ENCODE peak calls at places on chromosomes 11 and 22, in four cellular contexts. A, D, V and J are unnamed samples.

GRCh38 chr11:32829157-32829679 is 509 bp upstream of the PRRG4 start:
- DNase-seq in A (no peak), D (no peak), V (no peak), J (no peak)

GRCh38 chr11:47499160-47499559 is 50.2 kb upstream of the RAPSN start:
- DNase-seq in A (no peak), D (no peak), V (no peak), J (no peak)

GRCh38 chr11:1394936-1395772 is 5.4 kb downstream of the BRSK2 start:
- DNase-seq in A (no peak), D (no peak), V (no peak), J (no peak)

GRCh38 chr11:100686476-100686875 is 612 bp upstream of the ARHGAP42 start:
- DNase-seq in A (no peak), D (no peak), V (no peak), J (no peak)

GRCh38 chr11:113334183-113334582 is 19.8 kb downstream of the TTC12 start:
- DNase-seq in A (no peak), D (no peak), V (no peak), J (no peak)

GRCh38 chr11:64241175-64241429 is 207 bp downstream of the FKBP2 start:
- DNase-seq in A (no peak), D (no peak), V (no peak), J (no peak)

GRCh38 chr22:49997221-49997599 is 15.4 kb downstream of the IL17REL start:
- DNase-seq in A (no peak), D (no peak), V (no peak), J (peak; percentile 7)

GRCh38 chr22:46684706-46685105 is 53.3 kb downstream of the CERK start:
- DNase-seq in A (no peak), D (peak; percentile 93), V (no peak), J (peak; percentile 65)

GRCh38 chr11:62857541-62857982 is 18.2 kb upstream of the WDR74 start:
- DNase-seq in A (no peak), D (no peak), V (no peak), J (no peak)

GRCh38 chr22:31893460-31893859 is 50.9 kb upstream of the YWHAH start:
- DNase-seq in A (no peak), D (no peak), V (no peak), J (no peak)

GRCh38 chr11:110896358-110896757 is 184.1 kb upstream of the ARHGAP20 start:
- DNase-seq in A (no peak), D (no peak), V (no peak), J (no peak)

GRCh38 chr11:114846040-114846791 is 167.9 kb downstream of the NXPE2 start:
- DNase-seq in A (peak; percentile 80), D (no peak), V (no peak), J (peak; percentile 48)

GRCh38 chr11:111739299-111739698 is 26.9 kb downstream of the PPP2R1B start:
- DNase-seq in A (no peak), D (no peak), V (no peak), J (no peak)

GRCh38 chr11:124276081-124276480 is 19.9 kb downstream of the OR8G5 start:
- DNase-seq in A (no peak), D (no peak), V (no peak), J (no peak)

GRCh38 chr11:296206-296975 is 2.9 kb downstream of the IFITM5 start:
- DNase-seq in A (no peak), D (no peak), V (no peak), J (no peak)

GRCh38 chr11:102047305-102047924 is at the start of gene CFAP300:
- DNase-seq in A (peak; percentile 70), D (peak; percentile 11), V (peak; percentile 93), J (peak; percentile 96)

GRCh38 chr11:75233688-75234295 is 6.8 kb upstream of the TPBGL start:
- DNase-seq in A (no peak), D (peak; percentile 35), V (peak; percentile 46), J (no peak)

GRCh38 chr11:23078289-23078971 is 218.2 kb upstream of the CCDC179 start:
- DNase-seq in A (no peak), D (no peak), V (no peak), J (no peak)

GRCh38 chr11:35487532-35488078 is 37.8 kb downstream of the PAMR1 start:
- DNase-seq in A (no peak), D (peak; percentile 2), V (peak; percentile 57), J (peak; percentile 54)

GRCh38 chr11:60762851-60763691 is 6.4 kb downstream of the MS4A15 start:
- DNase-seq in A (no peak), D (peak; percentile 39), V (no peak), J (no peak)

GRCh38 chr11:68903288-68903630 is 373 bp downstream of the MRPL21 start:
- DNase-seq in A (no peak), D (no peak), V (no peak), J (no peak)

GRCh38 chr22:37546436-37547248 is 13.6 kb upstream of the CDC42EP1 start:
- DNase-seq in A (peak; percentile 48), D (no peak), V (peak; percentile 73), J (no peak)

GRCh38 chr11:31817621-31818493 is 6.7 kb upstream of the PAX6 start:
- DNase-seq in A (no peak), D (no peak), V (peak; percentile 57), J (no peak)
- H3K9me3 ChIP-seq in A (no peaks in the 10 kb centered on the region), D (no peaks in the 10 kb centered on the region), V (no peaks in the 10 kb centered on the region), J (no peaks in the 10 kb centered on the region)

GRCh38 chr11:94788396-94788795 is 20.2 kb downstream of the AMOTL1 start:
- DNase-seq in A (no peak), D (no peak), V (no peak), J (no peak)

GRCh38 chr11:94785509-94785908 is 17.4 kb downstream of the AMOTL1 start:
- DNase-seq in A (no peak), D (no peak), V (no peak), J (peak; percentile 63)

GRCh38 chr11:94787798-94788197 is 19.6 kb downstream of the AMOTL1 start:
- DNase-seq in A (no peak), D (no peak), V (peak; percentile 35), J (no peak)

GRCh38 chr11:94784884-94785283 is 16.7 kb downstream of the AMOTL1 start:
- DNase-seq in A (no peak), D (no peak), V (no peak), J (no peak)

DNA sequence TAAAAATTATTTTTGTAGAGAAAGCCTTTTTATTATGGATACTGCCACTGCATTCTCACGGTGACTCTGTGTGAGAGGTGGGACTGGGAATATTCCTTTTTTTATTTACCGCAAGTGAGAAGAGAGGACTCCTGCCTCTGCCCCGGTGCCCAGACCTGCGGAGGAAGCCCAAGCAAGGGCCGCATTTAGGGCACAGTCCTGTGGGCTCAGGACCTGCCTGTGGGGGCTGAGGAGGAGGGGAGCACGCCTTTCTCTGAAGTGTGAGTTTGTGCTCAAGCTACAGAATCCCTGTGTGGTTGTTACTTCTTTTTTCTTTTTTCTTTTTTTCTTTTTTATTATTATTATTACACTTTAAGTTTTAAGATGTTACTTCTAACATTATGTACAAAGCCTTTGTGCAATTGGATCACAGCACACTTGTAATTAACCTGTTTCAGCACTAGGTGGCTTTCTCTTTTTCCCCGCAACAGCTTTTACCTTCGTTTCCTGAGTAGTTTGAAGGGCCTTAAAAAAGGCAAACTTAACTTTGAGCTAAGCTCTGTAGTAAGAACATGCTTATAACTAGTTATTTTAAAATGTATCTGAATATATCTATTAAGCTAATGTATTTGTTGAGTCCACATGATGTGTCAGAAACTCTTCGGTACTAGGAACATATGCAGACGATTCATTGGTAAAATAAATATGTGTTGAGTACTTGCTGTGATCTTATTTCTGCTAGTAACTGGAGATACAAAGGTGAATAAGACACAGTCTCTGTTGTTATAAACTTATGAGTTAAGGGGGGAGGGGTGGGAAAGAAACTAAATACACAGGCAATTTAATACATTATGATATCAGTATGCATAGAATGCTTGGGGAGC is 18.3 kb downstream of the AMOTL1 start:
- DNase-seq in A (no peak), D (peak; percentile 20), V (no peak), J (no peak)
- H3K4me1 ChIP-seq in A (peaks cover 91% of the 10 kb centered on the region), D (no peaks in the 10 kb centered on the region), V (peaks cover 8% of the 10 kb centered on the region), J (no peaks in the 10 kb centered on the region)

DNA sequence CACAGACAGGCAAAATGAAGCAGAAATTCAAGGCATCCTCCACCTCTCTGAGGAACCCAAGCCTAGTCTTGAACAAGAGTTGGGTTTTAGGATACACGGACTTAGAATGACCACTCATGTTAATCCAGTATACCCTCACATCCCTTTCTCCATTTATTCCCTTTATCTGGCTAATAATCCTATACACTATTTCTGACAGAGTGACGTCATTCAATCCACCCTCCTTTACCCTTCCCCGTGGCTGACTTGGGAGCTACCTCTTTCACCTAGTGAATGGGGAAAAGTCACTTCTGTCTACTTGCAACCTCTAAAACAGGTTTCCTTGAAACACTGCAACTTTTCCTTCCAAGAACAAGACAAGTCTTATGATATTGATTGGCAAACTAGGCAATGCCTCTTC is 52.8 kb upstream of the PARVA start:
- DNase-seq in A (no peak), D (no peak), V (no peak), J (no peak)
- H3K9me3 ChIP-seq in A (no peaks in the 10 kb centered on the region), D (no peaks in the 10 kb centered on the region), V (no peaks in the 10 kb centered on the region), J (no peaks in the 10 kb centered on the region)

GRCh38 chr11:108221401-108221800 is 1.0 kb downstream of the NPAT start:
- DNase-seq in A (no peak), D (peak; percentile 16), V (no peak), J (no peak)
- H3K4me1 ChIP-seq in A (peaks cover 27% of the 10 kb centered on the region), D (peaks cover 35% of the 10 kb centered on the region), V (peaks cover 21% of the 10 kb centered on the region), J (no peaks in the 10 kb centered on the region)

DNA sequence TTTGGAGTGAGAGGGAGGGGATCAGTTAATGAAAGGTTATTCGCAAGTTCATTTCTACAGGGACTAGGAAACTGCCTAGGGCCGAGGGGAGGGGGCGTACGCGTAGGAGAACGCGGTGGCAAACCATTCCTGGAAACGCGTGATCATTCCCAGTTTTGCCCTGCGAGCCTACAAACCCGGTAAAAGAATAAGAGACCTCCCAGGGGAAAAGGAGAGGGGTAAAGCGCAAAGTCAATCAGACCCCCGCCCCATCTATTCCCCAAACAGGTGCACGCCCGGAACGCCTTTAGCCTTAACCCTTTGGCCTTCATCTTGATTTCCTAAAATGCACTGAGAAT is 5.3 kb downstream of the BSX start:
- DNase-seq in A (no peak), D (no peak), V (no peak), J (no peak)
- H3K9me3 ChIP-seq in A (no peaks in the 10 kb centered on the region), D (no peaks in the 10 kb centered on the region), V (no peaks in the 10 kb centered on the region), J (no peaks in the 10 kb centered on the region)

GRCh38 chr11:126123686-126124085 is 61.0 kb upstream of the CDON start:
- DNase-seq in A (no peak), D (no peak), V (no peak), J (no peak)

GRCh38 chr11:126124284-126124683 is 61.6 kb upstream of the CDON start:
- DNase-seq in A (no peak), D (no peak), V (no peak), J (no peak)

GRCh38 chr11:126129681-126130671 is 67.3 kb upstream of the CDON start:
- DNase-seq in A (no peak), D (no peak), V (no peak), J (no peak)

GRCh38 chr11:126127284-126127845 is 64.7 kb upstream of the CDON start:
- DNase-seq in A (no peak), D (no peak), V (no peak), J (no peak)

GRCh38 chr11:126127898-126128297 is 65.2 kb upstream of the CDON start:
- DNase-seq in A (no peak), D (no peak), V (peak; percentile 83), J (no peak)
- H3K4me1 ChIP-seq in A (no peaks in the 10 kb centered on the region), D (no peaks in the 10 kb centered on the region), V (peaks cover 32% of the 10 kb centered on the region), J (peaks cover 30% of the 10 kb centered on the region)